ENCODE peak calls at places on chromosomes 12 and 14, in six cellular contexts. T, Y, D, H, U and A are unnamed samples.

GRCh38 chr12:10705655-10706054 is 17.5 kb downstream of the YBX3 start:
- DNase-seq in T (no peak), Y (no peak), D (no peak), H (no peak), U (no peak), A (no peak)

GRCh38 chr12:113232787-113233585 is 11.7 kb downstream of the TPCN1 start:
- DNase-seq in T (peak; percentile 46), Y (no peak), D (peak; percentile 89), H (peak; percentile 83), U (peak; percentile 44), A (no peak)

GRCh38 chr14:105528197-105528858 is 1.9 kb downstream of the TMEM121 start:
- DNase-seq in T (peak; percentile 79), Y (peak; percentile 59), D (peak; percentile 85), H (peak; percentile 65), U (peak; percentile 81), A (peak; percentile 70)

GRCh38 chr12:66203820-66204219 is 14.8 kb downstream of the IRAK3 start:
- DNase-seq in T (no peak), Y (no peak), D (no peak), H (no peak), U (no peak), A (no peak)

GRCh38 chr12:26744697-26745440 is 88.1 kb downstream of the ITPR2 start:
- DNase-seq in T (no peak), Y (no peak), D (no peak), H (no peak), U (no peak), A (no peak)

GRCh38 chr12:91382081-91382543 is 199.5 kb upstream of the DCN start:
- DNase-seq in T (peak; percentile 78), Y (peak; percentile 81), D (peak; percentile 82), H (peak; percentile 68), U (peak; percentile 86), A (peak; percentile 77)

GRCh38 chr12:30515351-30515750 is 180.3 kb downstream of the IPO8 start:
- DNase-seq in T (no peak), Y (no peak), D (peak; percentile 47), H (no peak), U (no peak), A (no peak)

GRCh38 chr12:51244269-51244668 is 5.6 kb downstream of the DAZAP2 start:
- DNase-seq in T (no peak), Y (no peak), D (no peak), H (no peak), U (no peak), A (no peak)

GRCh38 chr12:14665354-14666348 is 30.7 kb downstream of the GUCY2C start:
- DNase-seq in T (no peak), Y (no peak), D (no peak), H (no peak), U (no peak), A (no peak)

GRCh38 chr12:58346032-58346632 is 404.8 kb downstream of the ATP23 start:
- DNase-seq in T (no peak), Y (no peak), D (peak; percentile 74), H (no peak), U (no peak), A (no peak)

GRCh38 chr12:52951126-52951525 is 2.2 kb downstream of the KRT18 start:
- DNase-seq in T (no peak), Y (no peak), D (no peak), H (no peak), U (no peak), A (no peak)
- H3K27ac ChIP-seq in T (peak overlapping the region; percentile 18), Y (no peak overlapping the region), D (no peak overlapping the region), H (no peak overlapping the region), U (peak overlapping the region; percentile 92), A (peak overlapping the region; percentile 89)

DNA sequence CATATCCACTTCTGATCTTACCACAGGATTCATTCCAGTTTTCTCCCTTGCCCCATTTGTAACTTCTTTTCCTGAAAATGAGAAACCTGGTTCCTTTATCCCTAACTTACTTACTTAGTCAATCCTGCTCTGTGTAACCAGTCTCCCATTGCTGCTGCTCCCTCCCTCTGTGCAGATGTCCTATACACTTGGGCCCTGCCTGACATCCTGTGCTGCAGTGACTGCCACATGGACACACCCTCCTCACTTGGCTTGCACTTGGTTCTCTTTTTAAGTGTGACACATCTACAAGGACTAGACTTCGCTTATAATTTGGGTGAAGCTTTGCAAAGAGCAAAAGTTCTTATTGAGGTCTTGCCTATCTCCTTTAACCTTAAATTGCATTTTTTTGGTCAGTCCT is 51.4 kb downstream of the FGD4 start:
- DNase-seq in T (no peak), Y (no peak), D (no peak), H (no peak), U (peak; percentile 22), A (no peak)
- H3K4me1 ChIP-seq in T (no peaks in the 10 kb centered on the region), Y (no peaks in the 10 kb centered on the region), D (peaks cover 20% of the 10 kb centered on the region), H (no peaks in the 10 kb centered on the region), U (peaks cover 23% of the 10 kb centered on the region), A (peaks cover 37% of the 10 kb centered on the region)

GRCh38 chr14:60251877-60252276 is 2.9 kb downstream of the PPM1A start:
- DNase-seq in T (no peak), Y (no peak), D (no peak), H (no peak), U (no peak), A (no peak)

GRCh38 chr14:60254176-60254575 is 5.2 kb downstream of the PPM1A start:
- DNase-seq in T (no peak), Y (no peak), D (no peak), H (no peak), U (peak; percentile 31), A (no peak)

GRCh38 chr14:60252630-60253029 is 3.6 kb downstream of the PPM1A start:
- DNase-seq in T (no peak), Y (no peak), D (no peak), H (no peak), U (no peak), A (no peak)

GRCh38 chr14:60250318-60251035 is 1.5 kb downstream of the PPM1A start:
- DNase-seq in T (no peak), Y (no peak), D (peak; percentile 27), H (no peak), U (peak; percentile 26), A (no peak)

DNA sequence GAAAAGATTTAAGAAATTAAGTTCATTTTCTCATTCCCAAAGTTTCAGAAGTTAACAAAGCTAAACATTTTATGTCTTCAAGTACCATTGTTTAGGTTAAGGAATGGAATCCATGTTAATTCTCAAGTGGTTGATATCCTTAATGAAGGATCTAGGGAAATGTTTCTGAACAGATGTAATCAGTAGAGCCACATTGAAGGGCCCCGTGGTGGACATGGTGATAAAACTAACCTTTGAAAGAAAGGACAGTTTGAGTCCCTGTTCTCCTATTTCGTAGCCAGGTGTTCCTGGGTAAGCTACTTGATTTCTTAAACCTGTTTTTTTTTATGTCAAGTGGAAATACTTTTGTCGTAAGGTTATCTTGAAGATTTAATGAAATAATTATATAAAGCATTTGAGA is 4.6 kb downstream of the PPM1A start:
- DNase-seq in T (no peak), Y (no peak), D (no peak), H (no peak), U (no peak), A (no peak)
- H3K4me3 ChIP-seq in T (no peak overlapping the region), Y (no peak overlapping the region), D (no peak overlapping the region), H (no peak overlapping the region), U (no peak overlapping the region), A (peak overlapping the region; percentile 7)

GRCh38 chr12:67659296-67659695 is 10.8 kb downstream of the DYRK2 start:
- DNase-seq in T (no peak), Y (no peak), D (no peak), H (no peak), U (no peak), A (no peak)

GRCh38 chr12:67661311-67662011 is 12.9 kb downstream of the DYRK2 start:
- DNase-seq in T (no peak), Y (no peak), D (peak; percentile 85), H (no peak), U (no peak), A (no peak)

GRCh38 chr12:67655829-67656614 is 7.5 kb downstream of the DYRK2 start:
- DNase-seq in T (no peak), Y (no peak), D (no peak), H (no peak), U (no peak), A (no peak)

GRCh38 chr12:67663121-67663520 is 14.6 kb downstream of the DYRK2 start:
- DNase-seq in T (no peak), Y (no peak), D (no peak), H (no peak), U (no peak), A (no peak)

GRCh38 chr12:67658486-67658885 is 9.9 kb downstream of the DYRK2 start:
- DNase-seq in T (no peak), Y (no peak), D (no peak), H (no peak), U (no peak), A (no peak)
- H3K27ac ChIP-seq in T (no peak overlapping the region), Y (no peak overlapping the region), D (no peak overlapping the region), H (no peak overlapping the region), U (no peak overlapping the region), A (no peak overlapping the region)

DNA sequence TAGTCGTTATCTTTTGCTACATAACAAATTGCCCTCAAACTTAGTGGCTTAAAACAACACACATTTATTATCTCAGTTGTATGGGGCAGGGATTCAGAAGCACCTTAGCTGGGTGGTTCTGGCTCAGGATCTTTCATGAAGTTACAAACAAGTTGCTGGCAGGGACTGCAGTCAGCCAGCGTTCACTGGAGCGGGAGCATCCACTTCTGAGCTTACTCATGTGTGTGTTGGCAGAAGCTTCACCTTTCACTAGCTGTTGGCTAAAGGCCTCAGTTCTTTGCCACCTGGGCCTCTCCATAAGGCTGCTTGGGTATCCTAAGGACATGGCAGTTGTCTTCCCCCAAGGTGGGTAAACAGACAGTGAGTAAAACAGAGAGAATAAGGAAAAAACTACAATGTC is 365.7 kb downstream of the RPS29 start:
- DNase-seq in T (no peak), Y (no peak), D (no peak), H (no peak), U (no peak), A (no peak)
- H3K4me1 ChIP-seq in T (no peaks in the 10 kb centered on the region), Y (no peaks in the 10 kb centered on the region), D (no peaks in the 10 kb centered on the region), H (no peaks in the 10 kb centered on the region), U (no peaks in the 10 kb centered on the region), A (no peaks in the 10 kb centered on the region)

GRCh38 chr14:24440606-24441399 is 1.8 kb downstream of the SDR39U1 start:
- DNase-seq in T (no peak), Y (no peak), D (no peak), H (no peak), U (no peak), A (no peak)

GRCh38 chr14:24442240-24443052 is at the start of gene SDR39U1:
- DNase-seq in T (peak; percentile 96), Y (peak; percentile 91), D (peak; percentile 99), H (peak; percentile 98), U (peak; percentile 98), A (peak; percentile 94)

GRCh38 chr14:24441904-24442239 is 704 bp downstream of the SDR39U1 start:
- DNase-seq in T (no peak), Y (no peak), D (no peak), H (no peak), U (peak; percentile 35), A (no peak)

GRCh38 chr14:24439830-24440605 is 2.6 kb downstream of the SDR39U1 start:
- DNase-seq in T (no peak), Y (no peak), D (no peak), H (no peak), U (no peak), A (no peak)

DNA sequence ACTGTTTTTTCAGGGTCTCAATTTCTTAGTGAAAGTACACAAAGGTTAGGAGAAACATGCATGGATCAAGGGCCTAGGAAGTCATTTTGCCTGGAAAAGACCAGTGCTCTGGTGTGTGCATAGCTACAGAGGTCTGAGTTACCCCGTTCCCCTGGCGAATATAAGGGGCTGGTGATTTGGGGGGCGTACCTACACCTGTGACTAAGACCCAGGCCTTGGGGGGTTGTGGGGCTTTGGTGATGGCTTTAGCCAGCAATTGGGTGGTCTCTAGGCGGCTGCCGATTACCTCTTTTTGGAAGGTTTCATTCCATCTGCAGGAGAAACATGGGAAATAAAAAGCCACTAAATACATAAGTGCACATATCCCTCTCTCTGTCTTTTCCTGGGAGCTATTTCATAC is 1.1 kb downstream of the SDR39U1 start:
- DNase-seq in T (no peak), Y (no peak), D (no peak), H (no peak), U (no peak), A (no peak)
- H3K4me3 ChIP-seq in T (peak overlapping the region; percentile 61), Y (peak overlapping the region; percentile 58), D (peak overlapping the region; percentile 76), H (peak overlapping the region; percentile 85), U (no peak overlapping the region), A (peak overlapping the region; percentile 67)